ENCODE peak calls at places on chromosome 6, in six cellular contexts. T, A, Q, M, D and Z are unnamed samples.

GRCh38 chr6:125668071-125668470 is 81.4 kb upstream of the HEY2 start:
- DNase-seq in T (no peak), A (no peak), Q (no peak), M (no peak), D (no peak), Z (no peak)

GRCh38 chr6:15658345-15658744 is 4.5 kb downstream of the DTNBP1 start:
- DNase-seq in T (no peak), A (no peak), Q (no peak), M (no peak), D (no peak), Z (no peak)

GRCh38 chr6:120671519-120671918 is 662.8 kb downstream of the TBC1D32 start:
- DNase-seq in T (no peak), A (no peak), Q (no peak), M (peak), D (no peak), Z (no peak)

GRCh38 chr6:37239511-37239910 is 18.1 kb upstream of the TBC1D22B start:
- DNase-seq in T (no peak), A (peak), Q (no peak), M (no peak), D (no peak), Z (no peak)

GRCh38 chr6:43268348-43268685 is 25.0 kb downstream of the TTBK1 start:
- DNase-seq in T (no peak), A (no peak), Q (no peak), M (no peak), D (no peak), Z (no peak)

GRCh38 chr6:48765352-48765961 is 654.5 kb upstream of the PTCHD4 start:
- DNase-seq in T (peak), A (no peak), Q (peak), M (peak), D (no peak), Z (no peak)

GRCh38 chr6:35280903-35281302 is 16.7 kb upstream of the DEF6 start:
- DNase-seq in T (peak), A (no peak), Q (no peak), M (peak), D (no peak), Z (no peak)

GRCh38 chr6:46015119-46015968 is at the start of gene CLIC5:
- DNase-seq in T (no peak), A (no peak), Q (no peak), M (peak), D (no peak), Z (no peak)

GRCh38 chr6:83702749-83703148 is 6.2 kb downstream of the SNAP91 start:
- DNase-seq in T (no peak), A (no peak), Q (no peak), M (no peak), D (no peak), Z (no peak)

GRCh38 chr6:157867155-157867559 is 44.1 kb downstream of the SNX9 start:
- DNase-seq in T (peak), A (no peak), Q (no peak), M (no peak), D (peak), Z (no peak)

GRCh38 chr6:150276168-150276958 is 92.4 kb upstream of the IYD start:
- DNase-seq in T (no peak), A (no peak), Q (no peak), M (no peak), D (no peak), Z (no peak)

GRCh38 chr6:26556263-26557070 is 18.3 kb downstream of the HMGN4 start:
- DNase-seq in T (peak), A (peak), Q (peak), M (no peak), D (no peak), Z (peak)

GRCh38 chr6:33192671-33193602 is 670 bp upstream of the COL11A2 start:
- DNase-seq in T (no peak), A (no peak), Q (no peak), M (no peak), D (peak), Z (no peak)

GRCh38 chr6:11096109-11096508 is 2.5 kb downstream of the SMIM13 start:
- DNase-seq in T (peak), A (peak), Q (peak), M (peak), D (no peak), Z (no peak)

GRCh38 chr6:499617-500016 is 108.1 kb downstream of the IRF4 start:
- DNase-seq in T (no peak), A (no peak), Q (no peak), M (no peak), D (no peak), Z (no peak)

GRCh38 chr6:33577718-33578117 is 2.4 kb downstream of the BAK1 start:
- DNase-seq in T (no peak), A (no peak), Q (no peak), M (no peak), D (no peak), Z (no peak)

GRCh38 chr6:107728564-107728897 is 95.6 kb downstream of the SCML4 start:
- DNase-seq in T (no peak), A (no peak), Q (no peak), M (no peak), D (no peak), Z (no peak)

GRCh38 chr6:3175742-3176321 is 18.5 kb upstream of the TUBB2A start:
- DNase-seq in T (no peak), A (no peak), Q (no peak), M (no peak), D (no peak), Z (no peak)

GRCh38 chr6:40845588-40845987 is 193.4 kb downstream of the UNC5CL start:
- DNase-seq in T (peak), A (peak), Q (peak), M (peak), D (no peak), Z (no peak)

GRCh38 chr6:169188051-169188863 is 65.4 kb downstream of the THBS2 start:
- DNase-seq in T (peak), A (peak), Q (peak), M (no peak), D (no peak), Z (no peak)

GRCh38 chr6:104601008-104601745 is 258.5 kb downstream of the HACE1 start:
- DNase-seq in T (peak), A (no peak), Q (no peak), M (no peak), D (no peak), Z (no peak)

GRCh38 chr6:107941627-107942026 is 16.4 kb downstream of the SEC63 start:
- DNase-seq in T (no peak), A (no peak), Q (no peak), M (no peak), D (no peak), Z (no peak)

GRCh38 chr6:13444604-13445003 is 42.8 kb downstream of the GFOD1 start:
- DNase-seq in T (no peak), A (no peak), Q (no peak), M (no peak), D (no peak), Z (no peak)

GRCh38 chr6:134669531-134669930 is 280.4 kb downstream of the ALDH8A1 start:
- DNase-seq in T (peak), A (no peak), Q (no peak), M (no peak), D (no peak), Z (no peak)

GRCh38 chr6:138404666-138405337 is 779 bp downstream of the HEBP2 start:
- DNase-seq in T (peak), A (no peak), Q (no peak), M (no peak), D (peak), Z (no peak)

GRCh38 chr6:39357998-39358686 is 35.6 kb upstream of the KCNK16 start:
- DNase-seq in T (peak), A (peak), Q (peak), M (no peak), D (no peak), Z (no peak)

GRCh38 chr6:138837246-138837645 is 41.4 kb downstream of the ECT2L start:
- DNase-seq in T (no peak), A (no peak), Q (no peak), M (no peak), D (no peak), Z (no peak)